ENCODE peak calls at places on chromosomes 2 and 18, in four cellular contexts. A is colonic mucosa, Y is NCI-H1436, B is NCI-H1092 treated with DMSO at 0.1 percent for 48 hours. M is an unnamed sample.

GRCh38 chr18:74994502-74995403 is 214.2 kb downstream of the PTGR3 start:
- DNase-seq in A (no peak), Y (no peak), B (peak; percentile 92), M (no peak)

GRCh38 chr2:68594674-68595492 is 48.5 kb upstream of the PROKR1 start:
- DNase-seq in A (peak; percentile 42), Y (peak; percentile 7), B (no peak), M (no peak)

GRCh38 chr2:189254268-189254883 is 74.8 kb upstream of the COL5A2 start:
- DNase-seq in A (no peak), Y (no peak), B (no peak), M (no peak)

GRCh38 chr2:145060876-145061275 is 541.0 kb upstream of the ZEB2 start:
- DNase-seq in A (no peak), Y (no peak), B (no peak), M (no peak)

GRCh38 chr2:159637988-159638501 is 21.7 kb upstream of the BAZ2B start:
- DNase-seq in A (no peak), Y (no peak), B (no peak), M (no peak)

GRCh38 chr2:209074711-209075110 is 349.1 kb upstream of the MAP2 start:
- DNase-seq in A (no peak), Y (no peak), B (no peak), M (no peak)

GRCh38 chr2:230861564-230862255 is 3.0 kb upstream of the ITM2C start:
- DNase-seq in A (no peak), Y (no peak), B (no peak), M (no peak)

GRCh38 chr2:84963323-84963691 is 7.7 kb upstream of the KCMF1 start:
- DNase-seq in A (no peak), Y (no peak), B (no peak), M (no peak)

GRCh38 chr2:45812039-45812500 is 160.6 kb downstream of the PRKCE start:
- DNase-seq in A (no peak), Y (no peak), B (no peak), M (no peak)

GRCh38 chr2:217316743-217317142 is 456.9 kb upstream of the TNP1 start:
- DNase-seq in A (no peak), Y (no peak), B (no peak), M (peak; percentile 32)

GRCh38 chr2:121801916-121802315 is 46.5 kb downstream of the TSN start:
- DNase-seq in A (no peak), Y (no peak), B (no peak), M (no peak)

GRCh38 chr2:59935005-59935404 is 618.4 kb downstream of the BCL11A start:
- DNase-seq in A (no peak), Y (no peak), B (no peak), M (no peak)

GRCh38 chr2:144477943-144478283 is 42.0 kb downstream of the ZEB2 start:
- DNase-seq in A (no peak), Y (no peak), B (no peak), M (no peak)

GRCh38 chr2:233351423-233351822 is 2.9 kb upstream of the DGKD start:
- DNase-seq in A (no peak), Y (no peak), B (no peak), M (no peak)

GRCh38 chr18:61551586-61551985 is 218.4 kb downstream of the CDH20 start:
- DNase-seq in A (peak; percentile 68), Y (peak; percentile 57), B (peak; percentile 64), M (peak; percentile 22)

GRCh38 chr2:241877197-241877685 is 7.7 kb downstream of the RTP5 start:
- DNase-seq in A (no peak), Y (no peak), B (no peak), M (no peak)